ENCODE peak calls at places on chromosomes 5 and 9, in four cellular contexts. K is fibroblast of lung, H is neural progenitor cell, R is HCT116. O is an unnamed sample.

GRCh38 chr9:2722715-2723114 is 5.4 kb downstream of the KCNV2 start:
- DNase-seq in K (peak), H (no peak), R (no peak), O (peak)

GRCh38 chr5:171397599-171397998 is 9.9 kb downstream of the NPM1 start:
- DNase-seq in K (no peak), H (no peak), R (no peak), O (no peak)

GRCh38 chr9:134604834-134605233 is 36.8 kb upstream of the COL5A1 start:
- DNase-seq in K (no peak), H (no peak), R (no peak), O (no peak)

GRCh38 chr9:129202613-129203555 is 24.8 kb upstream of the IER5L start:
- DNase-seq in K (peak), H (peak), R (peak), O (peak)

GRCh38 chr5:6682239-6682638 is 31.0 kb upstream of the TENT4A start:
- DNase-seq in K (no peak), H (peak), R (no peak), O (no peak)

GRCh38 chr5:38673671-38674071 is 117.2 kb upstream of the LIFR start:
- DNase-seq in K (no peak), H (peak), R (peak), O (no peak)

GRCh38 chr5:96781031-96781733 is 26.6 kb downstream of the ERAP1 start:
- DNase-seq in K (peak), H (no peak), R (peak), O (peak)

GRCh38 chr5:137622850-137623249 is 113.0 kb downstream of the KLHL3 start:
- DNase-seq in K (no peak), H (no peak), R (no peak), O (peak)

GRCh38 chr5:3852154-3852930 is 256.7 kb downstream of the IRX1 start:
- DNase-seq in K (no peak), H (no peak), R (no peak), O (no peak)

GRCh38 chr5:79561525-79561893 is 47.6 kb upstream of the HOMER1 start:
- DNase-seq in K (no peak), H (no peak), R (no peak), O (no peak)

GRCh38 chr5:135662683-135663082 is 83.9 kb upstream of the CXCL14 start:
- DNase-seq in K (no peak), H (peak), R (no peak), O (no peak)

GRCh38 chr9:106862946-106863740 is at the start of gene ZNF462:
- DNase-seq in K (peak), H (peak), R (no peak), O (no peak)

GRCh38 chr5:137641148-137641547 is 94.7 kb downstream of the KLHL3 start:
- DNase-seq in K (no peak), H (no peak), R (no peak), O (no peak)

GRCh38 chr5:124858612-124859011 is 112.2 kb upstream of the ZNF608 start:
- DNase-seq in K (no peak), H (no peak), R (no peak), O (no peak)

GRCh38 chr5:136147632-136148031 is 15.0 kb downstream of the SMAD5 start:
- DNase-seq in K (no peak), H (no peak), R (no peak), O (no peak)

GRCh38 chr9:21357479-21358290 is 7.0 kb upstream of the IFNA6 start:
- DNase-seq in K (no peak), H (no peak), R (no peak), O (no peak)

GRCh38 chr5:133450311-133450710 is 162.0 kb downstream of the FSTL4 start:
- DNase-seq in K (no peak), H (no peak), R (no peak), O (no peak)

GRCh38 chr9:112175796-112176315 is 759 bp upstream of the SUSD1 start:
- DNase-seq in K (no peak), H (peak), R (no peak), O (no peak)

GRCh38 chr9:1913931-1914330 is 101.2 kb upstream of the SMARCA2 start:
- DNase-seq in K (no peak), H (no peak), R (no peak), O (no peak)

GRCh38 chr5:134887593-134888159 is 13.5 kb downstream of the TXNDC15 start:
- DNase-seq in K (no peak), H (no peak), R (no peak), O (no peak)

GRCh38 chr5:119445544-119445943 is 6.8 kb upstream of the HSD17B4 start:
- DNase-seq in K (no peak), H (no peak), R (no peak), O (no peak)

GRCh38 chr5:134451618-134452505 is 40.2 kb upstream of the CDKN2AIPNL start:
- DNase-seq in K (peak), H (no peak), R (no peak), O (no peak)

GRCh38 chr5:81779125-81779934 is 28.4 kb upstream of the SSBP2 start:
- DNase-seq in K (peak), H (no peak), R (no peak), O (no peak)

GRCh38 chr5:15008911-15009310 is 137.3 kb upstream of the ANKH start:
- DNase-seq in K (no peak), H (no peak), R (no peak), O (no peak)

GRCh38 chr5:126438871-126439270 is 15.7 kb downstream of the GRAMD2B start:
- DNase-seq in K (no peak), H (no peak), R (no peak), O (no peak)

GRCh38 chr5:45279109-45279508 is 417.1 kb downstream of the HCN1 start:
- DNase-seq in K (no peak), H (no peak), R (peak), O (no peak)

GRCh38 chr9:121748727-121749546 is 97.5 kb downstream of the DAB2IP start:
- DNase-seq in K (no peak), H (no peak), R (no peak), O (no peak)

GRCh38 chr9:136058152-136058483 is 37.0 kb downstream of the NACC2 start:
- DNase-seq in K (no peak), H (no peak), R (no peak), O (no peak)

GRCh38 chr5:179311581-179311980 is 33.7 kb downstream of the ADAMTS2 start:
- DNase-seq in K (no peak), H (no peak), R (no peak), O (no peak)

GRCh38 chr5:179309751-179310320 is 35.4 kb downstream of the ADAMTS2 start:
- DNase-seq in K (no peak), H (no peak), R (no peak), O (no peak)

GRCh38 chr5:179312557-179313235 is 32.6 kb downstream of the ADAMTS2 start:
- DNase-seq in K (peak), H (no peak), R (no peak), O (no peak)

GRCh38 chr5:179310439-179311090 is 34.7 kb downstream of the ADAMTS2 start:
- DNase-seq in K (no peak), H (no peak), R (no peak), O (no peak)

DNA sequence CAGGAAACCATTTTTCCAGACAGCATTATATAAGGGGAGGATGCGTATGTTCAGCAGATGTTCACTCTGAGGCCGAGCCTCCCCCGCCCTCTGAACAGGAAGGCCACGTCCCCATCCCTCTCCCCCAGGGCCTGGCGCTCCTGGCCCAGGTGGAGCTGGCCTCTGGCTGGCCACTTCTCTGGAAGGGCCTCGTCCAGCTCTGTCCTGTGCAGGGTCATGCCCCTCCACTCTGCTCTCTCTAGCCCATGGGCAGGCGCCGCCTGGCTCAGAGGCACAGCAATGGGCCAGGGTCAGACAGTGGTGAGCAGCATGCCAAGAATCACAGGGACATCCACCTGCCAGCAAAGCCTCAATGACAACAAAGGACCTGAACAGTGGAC is 34.2 kb downstream of the ADAMTS2 start:
- DNase-seq in K (no peak), H (no peak), R (no peak), O (no peak)
- H3K4me2 ChIP-seq in K (no peak), H (no peak), R (no peak), O (no peak)

DNA sequence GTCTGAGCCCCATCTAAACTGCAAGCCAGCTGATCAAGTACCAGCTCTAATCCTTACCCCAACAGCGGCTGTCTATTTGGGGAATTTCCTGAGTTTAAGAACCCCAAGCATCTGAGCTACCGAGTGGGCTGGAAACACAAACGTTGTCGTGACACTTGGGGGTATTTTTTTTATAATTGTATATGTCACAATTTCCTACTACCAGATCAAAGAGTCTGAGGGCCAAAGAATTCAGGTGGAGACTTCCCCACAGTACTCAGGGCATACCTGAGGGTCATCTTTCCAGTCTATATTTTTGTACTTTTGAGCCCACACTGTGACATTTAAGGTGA is 42.8 kb downstream of the PTTG1 start:
- DNase-seq in K (no peak), H (no peak), R (no peak), O (no peak)
- H3K4me2 ChIP-seq in K (no peak), H (no peak), R (no peak), O (no peak)

GRCh38 chr9:37471942-37472679 is 6.9 kb upstream of the ZBTB5 start:
- DNase-seq in K (peak), H (peak), R (peak), O (no peak)
- H3K4me2 ChIP-seq in K (peak), H (peak), R (peak), O (peak)

GRCh38 chr9:120284796-120285195 is 295.2 kb downstream of the CDK5RAP2 start:
- DNase-seq in K (no peak), H (no peak), R (no peak), O (peak)
- H3K4me2 ChIP-seq in K (no peak), H (no peak), R (no peak), O (no peak)

GRCh38 chr5:128225245-128226030 is 141.9 kb downstream of the SLC12A2 start:
- DNase-seq in K (no peak), H (no peak), R (no peak), O (no peak)

GRCh38 chr5:128228506-128228905 is 144.9 kb downstream of the SLC12A2 start:
- DNase-seq in K (peak), H (no peak), R (no peak), O (no peak)

GRCh38 chr5:128224336-128224735 is 140.8 kb downstream of the SLC12A2 start:
- DNase-seq in K (peak), H (no peak), R (no peak), O (no peak)

DNA sequence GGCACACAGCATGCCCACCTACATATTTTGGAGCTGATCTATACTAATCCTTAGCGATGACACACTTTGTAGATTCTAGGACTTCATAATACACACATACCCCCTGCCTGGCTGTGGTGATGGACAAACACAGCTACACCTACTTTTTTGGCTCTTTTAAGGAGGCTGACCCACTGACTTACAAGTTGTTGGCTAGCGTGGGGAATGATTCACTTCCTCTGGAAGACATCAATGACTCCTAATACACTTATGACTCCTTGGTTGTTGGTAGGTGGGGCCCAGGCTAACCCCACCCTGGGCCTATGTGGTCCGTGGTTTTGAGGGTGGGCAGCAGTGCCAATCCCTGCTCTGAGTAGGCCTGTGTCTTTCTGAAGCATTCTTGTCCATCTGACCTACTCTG is 144.4 kb downstream of the SLC12A2 start:
- DNase-seq in K (peak), H (no peak), R (peak), O (no peak)
- H3K4me2 ChIP-seq in K (peak), H (no peak), R (peak), O (no peak)

DNA sequence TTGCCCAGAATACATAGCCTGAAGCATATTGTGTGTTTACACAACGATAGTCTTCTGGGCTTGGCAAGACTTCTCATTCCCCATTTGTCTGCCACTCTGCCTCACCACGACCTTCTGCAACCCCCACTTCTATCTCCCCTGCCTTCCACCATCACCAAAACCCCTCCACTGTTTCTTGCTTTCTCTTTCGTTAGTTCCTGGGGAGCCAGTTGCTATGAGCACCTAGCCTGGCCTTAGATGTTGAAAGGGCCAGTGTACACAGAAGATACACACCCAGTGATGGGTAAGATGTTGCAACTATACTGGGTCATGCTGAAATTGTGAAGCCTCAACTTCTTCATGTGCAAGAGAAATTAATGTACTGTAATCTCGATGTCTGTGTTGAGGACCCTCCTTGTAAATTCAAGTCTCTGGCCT is 961 bp upstream of the RNF145 start:
- DNase-seq in K (peak), H (no peak), R (no peak), O (no peak)
- H3K4me2 ChIP-seq in K (no peak), H (peak), R (peak), O (peak)

GRCh38 chr9:127418037-127418471 is 6.1 kb upstream of the ZNF79 start:
- DNase-seq in K (no peak), H (peak), R (peak), O (no peak)
- H3K4me2 ChIP-seq in K (no peak), H (no peak), R (no peak), O (peak)

O was measured in keratinocyte.